ENCODE peak calls at places on chromosome X, in five cellular contexts. G is sigmoid colon, Z is HCT116, L is hepatocyte, E is IMR-90. Y is an unnamed sample.

GRCh38 chrX:11129546-11129945 is 18.4 kb downstream of the HCCS start:
- DNase-seq in G (no peak), Z (no peak), L (no peak), E (no peak), Y (no peak)

GRCh38 chrX:132193872-132194574 is 25.2 kb downstream of the RAP2C start:
- DNase-seq in G (no peak), Z (no peak), L (no peak), E (no peak), Y (no peak)

GRCh38 chrX:155632424-155633100 is 19.8 kb upstream of the TMLHE start:
- DNase-seq in G (no peak), Z (no peak), L (no peak), E (peak), Y (no peak)

GRCh38 chrX:19739683-19740082 is 147.7 kb downstream of the SH3KBP1 start:
- DNase-seq in G (peak), Z (peak), L (peak), E (peak), Y (peak)

GRCh38 chrX:50459615-50460014 is 11.0 kb downstream of the DGKK start:
- DNase-seq in G (no peak), Z (no peak), L (no peak), E (no peak), Y (no peak)

GRCh38 chrX:49166914-49167739 is 4.6 kb downstream of the MAGIX start:
- DNase-seq in G (peak), Z (no peak), L (peak), E (peak), Y (no peak)

GRCh38 chrX:65537229-65537628 is 2.6 kb upstream of the LAS1L start:
- DNase-seq in G (no peak), Z (no peak), L (no peak), E (no peak), Y (no peak)

GRCh38 chrX:35664838-35665237 is 133.3 kb upstream of the MAGEB16 start:
- DNase-seq in G (no peak), Z (no peak), L (no peak), E (no peak), Y (no peak)

GRCh38 chrX:29044802-29045201 is 457.6 kb downstream of the IL1RAPL1 start:
- DNase-seq in G (no peak), Z (no peak), L (no peak), E (peak), Y (no peak)

GRCh38 chrX:50704360-50704759 is 109.6 kb downstream of the SHROOM4 start:
- DNase-seq in G (no peak), Z (no peak), L (no peak), E (peak), Y (no peak)

GRCh38 chrX:9604111-9604907 is 139.5 kb downstream of the TBL1X start:
- DNase-seq in G (no peak), Z (no peak), L (no peak), E (no peak), Y (no peak)

GRCh38 chrX:15214614-15215013 is 55.3 kb downstream of the ASB9 start:
- DNase-seq in G (no peak), Z (no peak), L (no peak), E (no peak), Y (no peak)

GRCh38 chrX:6228720-6229119 is at the start of gene NLGN4X:
- DNase-seq in G (no peak), Z (no peak), L (no peak), E (no peak), Y (no peak)

GRCh38 chrX:153573999-153574398 is 24.9 kb downstream of the CCNQ start:
- DNase-seq in G (no peak), Z (no peak), L (no peak), E (no peak), Y (no peak)

GRCh38 chrX:9569875-9570274 is 105.0 kb downstream of the TBL1X start:
- DNase-seq in G (no peak), Z (no peak), L (no peak), E (no peak), Y (no peak)

GRCh38 chrX:22118161-22118830 is 86.2 kb downstream of the PHEX start:
- DNase-seq in G (no peak), Z (no peak), L (no peak), E (peak), Y (no peak)

GRCh38 chrX:39764441-39764914 is 333.3 kb downstream of the BCOR start:
- DNase-seq in G (peak), Z (no peak), L (no peak), E (peak), Y (no peak)

GRCh38 chrX:46294234-46294633 is 251.0 kb downstream of the ZNF674 start:
- DNase-seq in G (no peak), Z (no peak), L (no peak), E (no peak), Y (peak)

GRCh38 chrX:49257846-49258748 is 6.4 kb downstream of the FOXP3 start:
- DNase-seq in G (no peak), Z (no peak), L (no peak), E (no peak), Y (no peak)

GRCh38 chrX:32268207-32268606 is 943.1 kb downstream of the DMD start:
- DNase-seq in G (no peak), Z (no peak), L (no peak), E (no peak), Y (no peak)

GRCh38 chrX:153669174-153669890 is 4.3 kb downstream of the PNCK start:
- DNase-seq in G (peak), Z (no peak), L (no peak), E (no peak), Y (no peak)

GRCh38 chrX:9997524-9997923 is 30.4 kb downstream of the CLDN34 start:
- DNase-seq in G (no peak), Z (no peak), L (no peak), E (no peak), Y (no peak)

GRCh38 chrX:75156537-75156945 is 458 bp upstream of the ABCB7 start:
- DNase-seq in G (no peak), Z (no peak), L (peak), E (peak), Y (no peak)

GRCh38 chrX:153411255-153411987 is at the start of gene ZFP92:
- DNase-seq in G (no peak), Z (no peak), L (peak), E (no peak), Y (no peak)

GRCh38 chrX:30039768-30040167 is 175.6 kb upstream of the MAGEB2 start:
- DNase-seq in G (no peak), Z (no peak), L (no peak), E (peak), Y (no peak)

GRCh38 chrX:69961365-69962072 is 88.2 kb downstream of the AWAT2 start:
- DNase-seq in G (no peak), Z (no peak), L (no peak), E (peak), Y (no peak)

GRCh38 chrX:140664939-140665338 is 44.6 kb upstream of the LINC00632 start:
- DNase-seq in G (no peak), Z (no peak), L (peak), E (peak), Y (no peak)

GRCh38 chrX:140661657-140662056 is 47.9 kb upstream of the LINC00632 start:
- DNase-seq in G (no peak), Z (no peak), L (no peak), E (peak), Y (no peak)
- TF ChIP-seq CTCF in G (no peak), Z (no peak), L (peak), E (peak), Y (no peak)

GRCh38 chrX:107684956-107685385 is 56.7 kb downstream of the PRPS1 start:
- DNase-seq in G (peak), Z (no peak), L (peak), E (no peak), Y (no peak)

GRCh38 chrX:107683931-107684330 is 55.6 kb downstream of the PRPS1 start:
- DNase-seq in G (no peak), Z (no peak), L (no peak), E (no peak), Y (no peak)

GRCh38 chrX:107686026-107686425 is 57.7 kb downstream of the PRPS1 start:
- DNase-seq in G (no peak), Z (no peak), L (no peak), E (no peak), Y (no peak)

GRCh38 chrX:107686792-107687191 is 58.5 kb downstream of the PRPS1 start:
- DNase-seq in G (no peak), Z (no peak), L (no peak), E (peak), Y (no peak)

GRCh38 chrX:107687445-107687844 is 59.1 kb downstream of the PRPS1 start:
- DNase-seq in G (no peak), Z (no peak), L (no peak), E (no peak), Y (no peak)
- TF ChIP-seq CTCF in G (no peak), Z (no peak), L (no peak), E (no peak), Y (no peak)

DNA sequence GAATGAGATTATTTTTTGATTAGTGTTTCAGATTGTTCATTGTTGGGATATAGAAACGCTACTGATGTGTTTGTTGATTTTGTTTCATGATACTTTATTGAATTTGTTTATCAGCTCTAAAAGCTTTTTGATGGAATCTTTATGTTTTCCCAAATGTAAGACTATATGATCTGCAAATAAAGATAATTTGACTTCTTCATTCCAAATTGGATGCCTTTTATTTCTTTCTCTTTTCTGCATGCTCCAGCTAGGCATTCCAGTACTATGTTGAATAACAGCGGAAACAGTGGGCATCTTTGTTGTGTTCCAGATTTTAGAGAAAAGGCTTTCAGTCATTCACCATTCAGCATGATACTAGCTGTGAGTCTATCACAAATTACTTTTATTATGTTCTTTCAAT is 21.8 kb downstream of the SPANXN4 start:
- DNase-seq in G (no peak), Z (no peak), L (no peak), E (no peak), Y (no peak)
- TF ChIP-seq CTCF in G (no peak), Z (no peak), L (no peak), E (no peak), Y (no peak)

GRCh38 chrX:80550722-80551121 is 130.5 kb downstream of the TENT5D start:
- DNase-seq in G (no peak), Z (no peak), L (no peak), E (no peak), Y (no peak)
- TF ChIP-seq CTCF in G (no peak), Z (peak), L (no peak), E (no peak), Y (no peak)

DNA sequence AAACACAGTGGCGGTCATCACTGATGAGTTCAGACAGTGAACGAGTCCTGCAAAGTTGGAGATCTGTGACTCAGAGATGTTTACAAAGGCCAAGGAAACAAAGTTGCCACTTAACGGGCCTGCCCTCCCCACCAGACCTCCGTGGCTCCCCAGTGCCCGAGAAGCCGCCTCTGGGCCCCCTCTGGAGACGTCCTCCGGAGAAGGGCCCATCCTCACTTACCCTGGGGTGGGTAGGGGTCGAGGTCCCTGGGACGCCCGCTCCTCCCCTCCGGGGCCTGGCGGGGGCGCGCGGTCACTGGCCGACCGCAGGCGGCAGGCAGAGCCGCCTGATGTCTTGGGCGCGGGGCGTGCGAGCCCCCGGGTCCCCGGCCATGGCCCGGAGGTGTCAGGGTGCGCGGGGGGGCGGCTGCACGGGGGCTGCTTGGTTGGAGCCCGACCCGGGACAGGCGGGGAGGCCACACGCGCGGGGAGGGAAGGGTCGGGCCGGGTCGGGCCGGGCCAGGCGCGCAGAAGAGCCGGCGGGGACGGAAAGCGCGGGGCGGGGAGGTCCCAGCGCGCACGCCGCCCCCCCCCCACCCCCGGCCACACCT is 590 bp downstream of the DHRSX start:
- DNase-seq in G (no peak), Z (no peak), L (peak), E (peak), Y (no peak)
- TF ChIP-seq CTCF in G (no peak), Z (peak), L (no peak), E (no peak), Y (no peak)

DNA sequence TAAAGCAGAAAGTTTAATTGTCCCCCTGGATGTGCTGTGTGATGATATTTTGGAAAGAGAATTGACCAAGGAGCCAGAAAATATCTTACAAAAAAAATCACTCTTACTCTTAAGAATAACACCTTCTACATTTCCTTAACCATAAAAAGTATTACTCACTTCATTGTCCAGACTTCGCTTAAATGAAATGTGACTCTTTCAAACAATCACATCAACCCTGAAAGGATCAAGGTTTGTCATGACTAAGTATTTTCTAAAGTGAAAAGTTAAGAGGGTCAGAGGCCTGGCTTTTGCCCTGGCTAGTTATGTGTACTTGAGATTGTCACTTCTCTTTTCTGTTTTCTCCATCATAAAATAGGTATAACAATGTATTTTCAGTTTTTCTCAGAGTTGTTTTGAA is 49.0 kb upstream of the EGFL6 start:
- DNase-seq in G (no peak), Z (no peak), L (no peak), E (no peak), Y (no peak)
- TF ChIP-seq CTCF in G (no peak), Z (no peak), L (no peak), E (no peak), Y (no peak)

DNA sequence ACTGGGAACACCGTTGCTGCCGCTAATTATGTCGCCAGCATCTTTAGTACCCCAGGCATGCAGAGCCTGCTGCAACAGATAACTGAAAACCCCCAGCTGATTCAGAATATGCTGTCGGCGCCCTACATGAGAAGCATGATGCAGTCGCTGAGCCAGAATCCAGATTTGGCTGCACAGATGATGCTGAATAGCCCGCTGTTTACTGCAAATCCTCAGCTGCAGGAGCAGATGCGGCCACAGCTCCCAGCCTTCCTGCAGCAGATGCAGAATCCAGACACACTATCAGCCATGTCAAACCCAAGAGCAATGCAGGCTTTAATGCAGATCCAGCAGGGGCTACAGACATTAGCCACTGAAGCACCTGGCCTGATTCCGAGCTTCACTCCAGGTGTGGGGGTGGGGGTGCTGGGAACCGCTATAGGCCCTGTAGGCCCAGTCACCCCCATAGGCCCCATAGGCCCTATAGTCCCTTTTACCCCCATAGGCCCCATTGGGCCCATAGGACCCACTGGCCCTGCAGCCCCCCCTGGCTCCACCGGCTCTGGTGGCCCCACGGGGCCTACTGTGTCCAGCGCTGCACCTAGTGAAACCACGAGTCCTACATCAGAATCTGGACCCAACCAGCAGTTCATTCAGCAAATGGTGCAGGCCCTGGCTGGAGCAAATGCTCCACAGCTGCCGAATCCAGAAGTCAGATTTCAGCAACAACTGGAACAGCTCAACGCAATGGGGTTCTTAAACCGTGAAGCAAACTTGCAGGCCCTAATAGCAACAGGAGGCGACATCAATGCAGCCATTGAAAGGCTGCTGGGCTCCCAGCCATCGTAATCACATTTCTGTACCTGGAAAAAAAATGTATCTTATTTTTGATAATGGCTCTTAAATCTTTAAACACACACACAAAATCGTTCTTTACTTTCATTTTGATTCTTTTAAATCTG is 1.8 kb downstream of the UBQLN2 start:
- DNase-seq in G (no peak), Z (no peak), L (peak), E (peak), Y (no peak)
- TF ChIP-seq CTCF in G (no peak), Z (no peak), L (no peak), E (no peak), Y (no peak)